ENCODE peak calls at places on chromosomes 13 and 19, in four cellular contexts. One of them, this sample, is unnamed.

GRCh38 chr13:37014609-37015008 is 14.0 kb downstream of the EXOSC8 start:
- DNase-seq in H1: no peak
- DNase-seq in K562: no peak
- DNase-seq in HCT116: no peak
- DNase-seq in this sample: no peak

GRCh38 chr19:52336117-52336811 is at the start of gene ZNF610:
- DNase-seq in HCT116: no peak
- DNase-seq in K562: no peak
- DNase-seq in H1: peak
- DNase-seq in this sample: peak

GRCh38 chr19:35793381-35794165 is 18.2 kb downstream of the ARHGAP33 start:
- DNase-seq in HCT116: no peak
- DNase-seq in K562: no peak
- DNase-seq in H1: no peak
- DNase-seq in this sample: no peak

GRCh38 chr13:49219647-49220034 is 497 bp upstream of the MLNR start:
- DNase-seq in HCT116: no peak
- DNase-seq in H1: no peak
- DNase-seq in K562: no peak
- DNase-seq in this sample: no peak

GRCh38 chr13:54078271-54078670 is 1049.7 kb downstream of the OLFM4 start:
- DNase-seq in H1: no peak
- DNase-seq in K562: no peak
- DNase-seq in HCT116: no peak
- DNase-seq in this sample: no peak

GRCh38 chr13:109390391-109390790 is 396.0 kb downstream of the IRS2 start:
- DNase-seq in H1: no peak
- DNase-seq in K562: no peak
- DNase-seq in HCT116: no peak
- DNase-seq in this sample: no peak

GRCh38 chr13:32116210-32116609 is 84.6 kb downstream of the FRY start:
- DNase-seq in K562: no peak
- DNase-seq in HCT116: no peak
- DNase-seq in H1: no peak
- DNase-seq in this sample: no peak

GRCh38 chr19:11418166-11418517 is 972 bp downstream of the RGL3 start:
- DNase-seq in K562: peak
- DNase-seq in H1: no peak
- DNase-seq in HCT116: no peak
- DNase-seq in this sample: no peak

GRCh38 chr13:112704634-112705145 is 14.9 kb downstream of the ATP11A start:
- DNase-seq in H1: no peak
- DNase-seq in HCT116: no peak
- DNase-seq in K562: no peak
- DNase-seq in this sample: no peak

GRCh38 chr13:106284358-106284757 is 251.1 kb downstream of the EFNB2 start:
- DNase-seq in H1: no peak
- DNase-seq in K562: no peak
- DNase-seq in HCT116: no peak
- DNase-seq in this sample: no peak

GRCh38 chr13:98539655-98540054 is 37.3 kb downstream of the STK24 start:
- DNase-seq in HCT116: no peak
- DNase-seq in H1: no peak
- DNase-seq in K562: no peak
- DNase-seq in this sample: no peak

GRCh38 chr19:13275016-13275722 is 125.0 kb downstream of the IER2 start:
- DNase-seq in HCT116: no peak
- DNase-seq in H1: no peak
- DNase-seq in K562: no peak
- DNase-seq in this sample: no peak

GRCh38 chr13:28753208-28753892 is 34.6 kb upstream of the SLC46A3 start:
- DNase-seq in H1: no peak
- DNase-seq in HCT116: peak
- DNase-seq in K562: no peak
- DNase-seq in this sample: no peak

GRCh38 chr19:47102561-47103135 is 10.9 kb downstream of the ZC3H4 start:
- DNase-seq in K562: no peak
- DNase-seq in H1: no peak
- DNase-seq in HCT116: no peak
- DNase-seq in this sample: no peak

GRCh38 chr13:27374650-27375049 is 49.8 kb upstream of the GTF3A start:
- DNase-seq in K562: peak
- DNase-seq in HCT116: peak
- DNase-seq in H1: no peak
- DNase-seq in this sample: no peak

GRCh38 chr13:111256458-111256857 is 64.0 kb upstream of the TEX29 start:
- DNase-seq in K562: no peak
- DNase-seq in HCT116: no peak
- DNase-seq in H1: no peak
- DNase-seq in this sample: no peak

GRCh38 chr19:1032264-1032867 is 6.0 kb downstream of the CNN2 start:
- DNase-seq in HCT116: no peak
- DNase-seq in K562: no peak
- DNase-seq in H1: no peak
- DNase-seq in this sample: no peak

GRCh38 chr13:41059466-41059865 is 1.8 kb upstream of the WBP4 start:
- DNase-seq in HCT116: no peak
- DNase-seq in H1: no peak
- DNase-seq in K562: no peak
- DNase-seq in this sample: no peak

GRCh38 chr13:59776924-59777690 is 386.6 kb downstream of the DIAPH3 start:
- DNase-seq in K562: no peak
- DNase-seq in H1: no peak
- DNase-seq in HCT116: no peak
- DNase-seq in this sample: peak

GRCh38 chr19:28905996-28906395 is 307.0 kb downstream of the UQCRFS1 start:
- DNase-seq in H1: no peak
- DNase-seq in HCT116: no peak
- DNase-seq in K562: no peak
- DNase-seq in this sample: no peak

GRCh38 chr19:50926144-50926543 is 14.9 kb upstream of the KLK4 start:
- DNase-seq in H1: no peak
- DNase-seq in K562: no peak
- DNase-seq in HCT116: no peak
- DNase-seq in this sample: no peak

GRCh38 chr19:54190942-54191670 is at the start of gene TSEN34:
- DNase-seq in H1: no peak
- DNase-seq in K562: peak
- DNase-seq in HCT116: peak
- DNase-seq in this sample: no peak

GRCh38 chr19:41860419-41861097 is 503 bp downstream of the RPS19 start:
- DNase-seq in H1: no peak
- DNase-seq in HCT116: no peak
- DNase-seq in K562: no peak
- DNase-seq in this sample: no peak

GRCh38 chr13:43159007-43159406 is 135.6 kb downstream of the DNAJC15 start:
- DNase-seq in H1: no peak
- DNase-seq in HCT116: no peak
- DNase-seq in K562: no peak
- DNase-seq in this sample: no peak

GRCh38 chr19:45769821-45770191 is 754 bp upstream of the SIX5 start:
- DNase-seq in HCT116: no peak
- DNase-seq in K562: peak
- DNase-seq in H1: no peak
- DNase-seq in this sample: no peak

GRCh38 chr13:38602261-38602660 is 84.6 kb upstream of the FREM2 start:
- DNase-seq in H1: no peak
- DNase-seq in HCT116: no peak
- DNase-seq in K562: peak
- DNase-seq in this sample: no peak

GRCh38 chr13:79482271-79482970 is 1.5 kb downstream of the NDFIP2 start:
- DNase-seq in H1: no peak
- DNase-seq in K562: no peak
- DNase-seq in HCT116: no peak
- DNase-seq in this sample: no peak

GRCh38 chr13:29591310-29591709 is 4.2 kb downstream of the SLC7A1 start:
- DNase-seq in K562: no peak
- DNase-seq in HCT116: no peak
- DNase-seq in H1: no peak
- DNase-seq in this sample: no peak

GRCh38 chr13:33690321-33690720 is 127.6 kb upstream of the RFC3 start:
- DNase-seq in HCT116: no peak
- DNase-seq in H1: no peak
- DNase-seq in K562: no peak
- DNase-seq in this sample: no peak

GRCh38 chr13:31029129-31029528 is 96.7 kb downstream of the TEX26 start:
- DNase-seq in HCT116: no peak
- DNase-seq in H1: no peak
- DNase-seq in K562: no peak
- DNase-seq in this sample: no peak

GRCh38 chr19:8831832-8832131 is 322 bp downstream of the ZNF558 start:
- DNase-seq in H1: no peak
- DNase-seq in HCT116: no peak
- DNase-seq in K562: no peak
- DNase-seq in this sample: no peak

GRCh38 chr19:45753548-45753947 is 15.5 kb downstream of the SIX5 start:
- DNase-seq in H1: no peak
- DNase-seq in HCT116: no peak
- DNase-seq in K562: no peak
- DNase-seq in this sample: no peak

GRCh38 chr19:48676887-48677286 is 4.1 kb upstream of the NTN5 start:
- DNase-seq in HCT116: no peak
- DNase-seq in H1: no peak
- DNase-seq in K562: no peak
- DNase-seq in this sample: no peak

GRCh38 chr19:46803555-46803954 is 15.2 kb upstream of the SLC1A5 start:
- DNase-seq in HCT116: no peak
- DNase-seq in K562: no peak
- DNase-seq in H1: no peak
- DNase-seq in this sample: no peak

GRCh38 chr13:64075543-64076271 is 2660.1 kb upstream of the PCDH20 start:
- DNase-seq in K562: peak
- DNase-seq in HCT116: no peak
- DNase-seq in H1: no peak
- DNase-seq in this sample: no peak

GRCh38 chr19:5631511-5632240 is 8.8 kb downstream of the SAFB start:
- DNase-seq in HCT116: no peak
- DNase-seq in H1: no peak
- DNase-seq in K562: no peak
- DNase-seq in this sample: no peak

GRCh38 chr19:5632657-5633056 is 9.8 kb downstream of the SAFB start:
- DNase-seq in K562: no peak
- DNase-seq in H1: no peak
- DNase-seq in HCT116: no peak
- DNase-seq in this sample: no peak

GRCh38 chr19:5628919-5629481 is 6.1 kb downstream of the SAFB start:
- DNase-seq in K562: no peak
- DNase-seq in HCT116: no peak
- DNase-seq in H1: no peak
- DNase-seq in this sample: no peak

GRCh38 chr19:5635427-5635826 is 12.5 kb downstream of the SAFB start:
- DNase-seq in K562: no peak
- DNase-seq in H1: no peak
- DNase-seq in HCT116: no peak
- DNase-seq in this sample: no peak

DNA sequence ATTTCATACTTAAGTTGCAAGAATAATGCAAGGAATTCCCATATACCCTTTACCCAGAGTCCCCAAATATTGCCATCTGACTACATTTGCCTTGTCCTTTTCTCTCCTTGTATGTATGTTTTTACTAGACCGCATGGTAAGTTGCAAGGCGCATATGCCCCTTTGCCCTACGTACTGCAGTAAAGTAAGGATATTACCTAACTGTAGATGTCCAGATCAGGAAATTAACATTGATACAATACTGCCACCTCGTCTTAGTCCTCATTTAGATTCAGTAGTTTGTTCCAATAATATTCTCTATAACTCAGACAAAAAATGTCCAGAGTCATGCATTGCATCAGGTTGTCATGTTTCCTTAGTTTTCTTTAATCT is 9.3 kb downstream of the SAFB start:
- DNase-seq in HCT116: no peak
- DNase-seq in H1: no peak
- DNase-seq in K562: no peak
- DNase-seq in this sample: no peak
- TF ChIP-seq EGR1 in HCT116: no peak
- TF ChIP-seq EGR1 in H1: no peak
- TF ChIP-seq EGR1 in K562: no peak
- TF ChIP-seq EGR1 in this sample: no peak

GRCh38 chr13:67231481-67231940 is 1.4 kb upstream of the PCDH9 start:
- DNase-seq in HCT116: no peak
- DNase-seq in K562: no peak
- DNase-seq in H1: no peak
- DNase-seq in this sample: no peak
- TF ChIP-seq EGR1 in HCT116: no peak
- TF ChIP-seq EGR1 in K562: no peak
- TF ChIP-seq EGR1 in H1: no peak
- TF ChIP-seq EGR1 in this sample: no peak

GRCh38 chr13:20148501-20149183 is 12.2 kb downstream of the GJA3 start:
- DNase-seq in HCT116: no peak
- DNase-seq in K562: no peak
- DNase-seq in H1: no peak
- DNase-seq in this sample: no peak

GRCh38 chr13:20146381-20146780 is 14.5 kb downstream of the GJA3 start:
- DNase-seq in K562: no peak
- DNase-seq in HCT116: no peak
- DNase-seq in H1: no peak
- DNase-seq in this sample: no peak

GRCh38 chr13:20142927-20143480 is 17.8 kb downstream of the GJA3 start:
- DNase-seq in HCT116: no peak
- DNase-seq in H1: no peak
- DNase-seq in K562: no peak
- DNase-seq in this sample: no peak

GRCh38 chr13:20144141-20144850 is 16.6 kb downstream of the GJA3 start:
- DNase-seq in HCT116: no peak
- DNase-seq in H1: no peak
- DNase-seq in K562: no peak
- DNase-seq in this sample: no peak

GRCh38 chr13:20145521-20145920 is 15.3 kb downstream of the GJA3 start:
- DNase-seq in K562: no peak
- DNase-seq in HCT116: no peak
- DNase-seq in H1: no peak
- DNase-seq in this sample: no peak
- TF ChIP-seq EGR1 in K562: no peak
- TF ChIP-seq EGR1 in HCT116: no peak
- TF ChIP-seq EGR1 in H1: no peak
- TF ChIP-seq EGR1 in this sample: no peak

GRCh38 chr13:50550151-50550550 is 293.3 kb downstream of the DLEU7 start:
- DNase-seq in K562: no peak
- DNase-seq in HCT116: no peak
- DNase-seq in H1: no peak
- DNase-seq in this sample: no peak
- TF ChIP-seq EGR1 in K562: no peak
- TF ChIP-seq EGR1 in HCT116: no peak
- TF ChIP-seq EGR1 in H1: no peak
- TF ChIP-seq EGR1 in this sample: no peak

GRCh38 chr19:30719991-30720329 is 347.8 kb downstream of the ZNF536 start:
- DNase-seq in HCT116: no peak
- DNase-seq in H1: no peak
- DNase-seq in K562: no peak
- DNase-seq in this sample: no peak
- TF ChIP-seq EGR1 in HCT116: no peak
- TF ChIP-seq EGR1 in H1: no peak
- TF ChIP-seq EGR1 in K562: no peak
- TF ChIP-seq EGR1 in this sample: no peak